ENCODE peak calls at places on chromosome 1, in four cellular contexts. G, P, X and Z are unnamed samples.

GRCh38 chr1:234164098-234164709 is 209.1 kb upstream of the COA6 start:
- DNase-seq in G (no peak), P (no peak), X (no peak), Z (no peak)

GRCh38 chr1:20362856-20363255 is 72.2 kb downstream of the VWA5B1 start:
- DNase-seq in G (no peak), P (no peak), X (no peak), Z (no peak)

GRCh38 chr1:92188436-92189255 is 29.1 kb upstream of the C1orf146 start:
- DNase-seq in G (no peak), P (no peak), X (no peak), Z (no peak)

GRCh38 chr1:54018635-54019034 is 649 bp upstream of the LDLRAD1 start:
- DNase-seq in G (no peak), P (no peak), X (no peak), Z (no peak)

GRCh38 chr1:52343982-52344381 is 22.0 kb downstream of the CC2D1B start:
- DNase-seq in G (no peak), P (no peak), X (no peak), Z (no peak)

GRCh38 chr1:234148816-234149215 is 224.4 kb upstream of the COA6 start:
- DNase-seq in G (no peak), P (no peak), X (no peak), Z (no peak)

GRCh38 chr1:64539808-64540207 is 69.9 kb downstream of the CACHD1 start:
- DNase-seq in G (peak), P (peak), X (no peak), Z (peak)

GRCh38 chr1:36100376-36100775 is 11.7 kb downstream of the ADPRS start:
- DNase-seq in G (peak), P (no peak), X (no peak), Z (no peak)

GRCh38 chr1:177413982-177414654 is 243.4 kb downstream of the BRINP2 start:
- DNase-seq in G (no peak), P (no peak), X (no peak), Z (no peak)

GRCh38 chr1:145962157-145963102 is 1.9 kb downstream of the ANKRD34A start:
- DNase-seq in G (peak), P (peak), X (peak), Z (no peak)

GRCh38 chr1:41957568-41957967 is 38.8 kb upstream of the HIVEP3 start:
- DNase-seq in G (no peak), P (no peak), X (no peak), Z (no peak)

GRCh38 chr1:1359316-1359667 is 937 bp upstream of the MXRA8 start:
- DNase-seq in G (peak), P (no peak), X (no peak), Z (peak)

GRCh38 chr1:17507916-17508315 is 31.6 kb upstream of the ARHGEF10L start:
- DNase-seq in G (no peak), P (peak), X (peak), Z (no peak)
- TF ChIP-seq CTCF in G (no peak), P (peak), X (no peak), Z (no peak)

DNA sequence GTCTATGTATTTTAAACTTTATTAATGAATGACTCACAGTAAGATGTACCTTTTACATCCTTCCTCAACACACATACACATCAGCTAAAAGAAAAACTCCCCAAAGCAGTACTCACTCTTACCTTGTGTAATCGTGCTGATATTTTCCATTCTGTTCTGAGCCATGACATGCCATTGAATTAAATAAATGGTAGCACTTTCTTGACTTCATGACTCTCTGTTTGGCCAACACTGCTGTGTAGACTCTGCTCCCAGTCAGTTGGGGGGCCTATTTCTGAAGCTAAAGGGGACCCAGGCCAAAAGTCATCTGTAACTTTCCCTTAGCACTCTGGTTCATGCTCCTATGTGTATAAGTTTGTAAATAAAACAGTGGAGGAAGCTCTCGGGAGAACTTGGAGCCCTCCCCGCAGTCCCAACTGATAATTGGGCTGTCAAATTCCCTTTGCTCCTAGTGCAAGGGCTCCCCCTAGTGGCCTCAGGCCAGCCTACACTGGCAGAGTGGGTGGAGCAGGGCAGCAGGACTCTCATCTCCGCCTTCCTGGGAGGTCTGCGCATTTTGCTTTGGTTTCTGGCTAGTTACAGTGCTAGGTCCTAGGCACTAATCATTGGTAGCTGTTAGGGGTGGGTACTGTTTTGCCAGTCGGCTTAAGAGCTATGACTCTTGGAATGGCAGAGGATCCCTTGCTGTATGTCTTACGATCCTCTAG is 1.7 kb upstream of the FYB2 start:
- DNase-seq in G (peak), P (peak), X (peak), Z (peak)
- TF ChIP-seq CTCF in G (peak), P (peak), X (peak), Z (peak)

DNA sequence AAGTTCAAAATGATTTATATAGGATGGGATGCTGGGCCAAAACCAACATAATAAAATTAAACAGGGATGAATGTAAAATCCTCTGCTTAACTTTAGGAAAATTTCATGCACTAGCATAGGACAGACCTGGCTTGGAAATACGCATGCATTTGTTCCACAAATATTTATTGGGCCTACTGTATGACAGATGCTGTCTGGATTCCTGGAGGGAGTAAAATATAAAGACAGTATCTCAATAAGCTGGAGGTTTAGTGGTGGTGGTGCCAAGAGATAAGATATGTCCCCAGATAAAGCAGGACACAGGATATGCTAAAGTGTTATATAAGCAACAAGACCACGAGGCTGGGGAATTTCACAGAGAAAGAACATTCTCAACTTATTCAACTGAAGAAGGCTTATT is 15.1 kb downstream of the RCSD1 start:
- DNase-seq in G (no peak), P (no peak), X (no peak), Z (no peak)
- TF ChIP-seq CTCF in G (no peak), P (no peak), X (no peak), Z (no peak)

GRCh38 chr1:156583821-156584622 is 4.5 kb downstream of the TTC24 start:
- DNase-seq in G (no peak), P (peak), X (peak), Z (peak)

GRCh38 chr1:156579472-156579871 is at the start of gene TTC24:
- DNase-seq in G (no peak), P (no peak), X (no peak), Z (no peak)

GRCh38 chr1:156581661-156582387 is 2.3 kb downstream of the TTC24 start:
- DNase-seq in G (no peak), P (no peak), X (no peak), Z (no peak)

GRCh38 chr1:156584813-156585212 is 5.3 kb downstream of the TTC24 start:
- DNase-seq in G (no peak), P (no peak), X (peak), Z (no peak)

GRCh38 chr1:156582388-156583022 is 3.0 kb downstream of the TTC24 start:
- DNase-seq in G (no peak), P (no peak), X (no peak), Z (no peak)
- TF ChIP-seq CTCF in G (no peak), P (no peak), X (no peak), Z (no peak)